ENCODE peak calls at places on chromosome 20, in nine cellular contexts. Q is EH; N is left ventricle myocardium inferior; A is activated gamma-delta T cell treated with anti-CD3 and anti-CD28 coated beads, Interleukin-2, amount 50 U/mL, for 16 hours; S is tibial nerve; Z is NCI-H1105 treated with DMSO at 0.1 percent for 48 hours; R is occipital lobe; G is GM23338; U is progenitor cell of endocrine pancreas. I is an unnamed sample.

GRCh38 chr20:1210501-1210900 is 7.2 kb downstream of the C20orf202 start:
- DNase-seq in U (no peak), G (no peak), A (no peak), Z (no peak), N (no peak), R (no peak), Q (no peak), S (no peak), I (peak)

GRCh38 chr20:1125266-1125665 is 6.9 kb downstream of the PSMF1 start:
- DNase-seq in G (no peak), R (no peak), A (no peak), Q (no peak), N (no peak), Z (no peak), S (no peak), U (no peak), I (no peak)

GRCh38 chr20:44390280-44390679 is 34.8 kb downstream of the HNF4A start:
- DNase-seq in N (no peak), R (no peak), S (no peak), Z (no peak), G (no peak), U (no peak), A (no peak), Q (no peak), I (no peak)

GRCh38 chr20:32510601-32511357 is 74.4 kb downstream of the NOL4L start:
- DNase-seq in G (no peak), N (no peak), U (peak), Q (no peak), R (no peak), A (no peak), S (no peak), Z (peak), I (no peak)

GRCh38 chr20:51404297-51405060 is 138.0 kb downstream of the NFATC2 start:
- DNase-seq in G (no peak), R (no peak), N (no peak), Z (no peak), Q (no peak), U (no peak), A (peak), S (no peak), I (no peak)

GRCh38 chr20:41173161-41173721 is 35.9 kb downstream of the PLCG1 start:
- DNase-seq in Q (peak), N (peak), G (peak), S (peak), Z (peak), U (peak), R (peak), A (peak), I (peak)

GRCh38 chr20:10652660-10653191 is 21.1 kb downstream of the JAG1 start:
- DNase-seq in G (no peak), A (no peak), S (no peak), R (no peak), N (no peak), Z (no peak), U (no peak), Q (no peak), I (peak)

GRCh38 chr20:5844063-5844681 is 94.0 kb downstream of the SHLD1 start:
- DNase-seq in G (no peak), N (no peak), R (peak), A (peak), U (no peak), Q (no peak), Z (no peak), S (no peak), I (peak)

GRCh38 chr20:45629496-45630100 is at the start of gene WFDC10A:
- DNase-seq in A (no peak), G (peak), R (no peak), Z (peak), U (no peak), N (no peak), Q (peak), S (peak), I (peak)

GRCh38 chr20:25270829-25271251 is 23.0 kb downstream of the PYGB start:
- DNase-seq in A (no peak), Z (no peak), U (no peak), N (peak), Q (no peak), G (no peak), R (no peak), S (no peak), I (no peak)

GRCh38 chr20:36472656-36473071 is 68.7 kb upstream of the MYL9 start:
- DNase-seq in Q (peak), U (no peak), S (no peak), R (no peak), Z (no peak), A (no peak), N (peak), G (peak), I (no peak)

GRCh38 chr20:20694591-20694990 is 17.9 kb downstream of the RALGAPA2 start:
- DNase-seq in N (no peak), U (no peak), S (no peak), Q (no peak), G (no peak), Z (no peak), R (no peak), A (no peak), I (no peak)

GRCh38 chr20:20212675-20213096 is 155.2 kb upstream of the INSM1 start:
- DNase-seq in U (no peak), Q (no peak), Z (peak), R (no peak), A (no peak), G (no peak), N (peak), S (no peak), I (no peak)

I was measured in IMR-90.